ENCODE peak calls at places on chromosomes 12 and 14, in four cellular contexts. One of them, this sample, is unnamed.
A peak's percentile ranks its signal among the peaks of the same experiment; 100 is the strongest.

GRCh38 chr12:42666671-42667243 is 77.2 kb upstream of the PRICKLE1 start:
- DNase-seq in CD8-positive, alpha-beta T cell: no peak
- DNase-seq in mammary epithelial cell: peak; percentile 63
- DNase-seq in mesendoderm: no peak
- DNase-seq in this sample: no peak

GRCh38 chr12:94754653-94755052 is 104.3 kb upstream of the TMCC3 start:
- DNase-seq in CD8-positive, alpha-beta T cell: no peak
- DNase-seq in mammary epithelial cell: no peak
- DNase-seq in mesendoderm: no peak
- DNase-seq in this sample: no peak

GRCh38 chr12:130202201-130202600 is 39.9 kb downstream of the FZD10 start:
- DNase-seq in CD8-positive, alpha-beta T cell: no peak
- DNase-seq in mammary epithelial cell: no peak
- DNase-seq in mesendoderm: no peak
- DNase-seq in this sample: no peak

GRCh38 chr14:63745858-63746425 is 18.1 kb upstream of the SGPP1 start:
- DNase-seq in CD8-positive, alpha-beta T cell: no peak
- DNase-seq in mammary epithelial cell: no peak
- DNase-seq in mesendoderm: no peak
- DNase-seq in this sample: no peak

GRCh38 chr12:125113263-125113662 is 48.0 kb downstream of the AACS start:
- DNase-seq in CD8-positive, alpha-beta T cell: no peak
- DNase-seq in mammary epithelial cell: no peak
- DNase-seq in mesendoderm: no peak
- DNase-seq in this sample: no peak

GRCh38 chr12:96770239-96770780 is 136.7 kb upstream of the NEDD1 start:
- DNase-seq in CD8-positive, alpha-beta T cell: no peak
- DNase-seq in mammary epithelial cell: no peak
- DNase-seq in mesendoderm: no peak
- DNase-seq in this sample: no peak

GRCh38 chr12:94174576-94174975 is 26.2 kb downstream of the PLXNC1 start:
- DNase-seq in CD8-positive, alpha-beta T cell: peak; percentile 37
- DNase-seq in mammary epithelial cell: no peak
- DNase-seq in mesendoderm: no peak
- DNase-seq in this sample: no peak

GRCh38 chr12:27573972-27574371 is 50.0 kb downstream of the PPFIBP1 start:
- DNase-seq in CD8-positive, alpha-beta T cell: no peak
- DNase-seq in mammary epithelial cell: peak; percentile 83
- DNase-seq in mesendoderm: no peak
- DNase-seq in this sample: peak; percentile 85

GRCh38 chr12:1919763-1920162 is 1.3 kb upstream of the CACNA2D4 start:
- DNase-seq in CD8-positive, alpha-beta T cell: no peak
- DNase-seq in mammary epithelial cell: no peak
- DNase-seq in mesendoderm: no peak
- DNase-seq in this sample: no peak

GRCh38 chr12:119182701-119183493 is 4.2 kb downstream of the HSPB8 start:
- DNase-seq in CD8-positive, alpha-beta T cell: no peak
- DNase-seq in mammary epithelial cell: no peak
- DNase-seq in mesendoderm: no peak
- DNase-seq in this sample: no peak

GRCh38 chr12:47237751-47238211 is 158.0 kb upstream of the AMIGO2 start:
- DNase-seq in CD8-positive, alpha-beta T cell: no peak
- DNase-seq in mammary epithelial cell: no peak
- DNase-seq in mesendoderm: no peak
- DNase-seq in this sample: no peak
- H3K27ac ChIP-seq in CD8-positive, alpha-beta T cell: no peak overlapping the region
- H3K27ac ChIP-seq in mammary epithelial cell: no peak overlapping the region
- H3K27ac ChIP-seq in mesendoderm: no peak overlapping the region
- H3K27ac ChIP-seq in this sample: no peak overlapping the region

GRCh38 chr14:53285806-53286205 is 132.7 kb upstream of the DDHD1 start:
- DNase-seq in CD8-positive, alpha-beta T cell: no peak
- DNase-seq in mammary epithelial cell: peak; percentile 30
- DNase-seq in mesendoderm: no peak
- DNase-seq in this sample: no peak
- H3K4me1 ChIP-seq in CD8-positive, alpha-beta T cell: no peaks in the 10 kb centered on the region
- H3K4me1 ChIP-seq in mammary epithelial cell: no peaks in the 10 kb centered on the region
- H3K4me1 ChIP-seq in mesendoderm: no peaks in the 10 kb centered on the region
- H3K4me1 ChIP-seq in this sample: no peaks in the 10 kb centered on the region

DNA sequence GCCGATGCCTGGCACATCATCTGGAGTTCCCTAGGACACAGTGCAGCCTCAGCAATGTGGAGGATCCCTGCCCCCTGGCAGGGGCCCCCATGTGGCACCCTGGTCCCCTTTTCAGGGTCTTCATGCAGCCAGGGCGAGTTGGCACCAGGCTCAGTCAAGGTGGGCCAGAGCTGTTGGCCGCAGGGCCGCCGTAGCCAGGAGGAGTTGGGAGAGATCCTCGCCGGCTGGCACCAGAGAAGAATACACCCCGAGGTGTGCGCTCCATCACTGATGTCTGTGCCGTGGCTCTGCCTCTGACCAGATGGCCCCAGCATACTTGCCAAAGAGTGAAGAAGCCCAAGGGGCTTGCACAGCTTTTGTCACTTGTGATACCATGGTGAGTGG is 11.0 kb downstream of the TPCN1 start:
- DNase-seq in CD8-positive, alpha-beta T cell: no peak
- DNase-seq in mammary epithelial cell: no peak
- DNase-seq in mesendoderm: no peak
- DNase-seq in this sample: no peak
- H3K27ac ChIP-seq in CD8-positive, alpha-beta T cell: no peak overlapping the region
- H3K27ac ChIP-seq in mammary epithelial cell: no peak overlapping the region
- H3K27ac ChIP-seq in mesendoderm: peak overlapping the region; percentile 52
- H3K27ac ChIP-seq in this sample: no peak overlapping the region

GRCh38 chr14:74616507-74616906 is 4.5 kb upstream of the LTBP2 start:
- DNase-seq in CD8-positive, alpha-beta T cell: no peak
- DNase-seq in mammary epithelial cell: peak; percentile 94
- DNase-seq in mesendoderm: peak; percentile 60
- DNase-seq in this sample: peak; percentile 73
- H3K4me1 ChIP-seq in CD8-positive, alpha-beta T cell: peaks cover 50% of the 10 kb centered on the region
- H3K4me1 ChIP-seq in mammary epithelial cell: peaks cover 89% of the 10 kb centered on the region
- H3K4me1 ChIP-seq in mesendoderm: peaks cover 29% of the 10 kb centered on the region
- H3K4me1 ChIP-seq in this sample: peaks cover 3% of the 10 kb centered on the region

GRCh38 chr14:105193916-105194782 is 13.0 kb upstream of the NUDT14 start:
- DNase-seq in CD8-positive, alpha-beta T cell: peak; percentile 63
- DNase-seq in mammary epithelial cell: no peak
- DNase-seq in mesendoderm: no peak
- DNase-seq in this sample: peak; percentile 22

GRCh38 chr14:105195051-105195450 is 13.9 kb upstream of the NUDT14 start:
- DNase-seq in CD8-positive, alpha-beta T cell: no peak
- DNase-seq in mammary epithelial cell: no peak
- DNase-seq in mesendoderm: no peak
- DNase-seq in this sample: no peak

GRCh38 chr14:105196228-105196960 is 15.3 kb upstream of the NUDT14 start:
- DNase-seq in CD8-positive, alpha-beta T cell: no peak
- DNase-seq in mammary epithelial cell: no peak
- DNase-seq in mesendoderm: peak; percentile 79
- DNase-seq in this sample: peak; percentile 47

GRCh38 chr14:105195533-105196227 is 14.6 kb upstream of the NUDT14 start:
- DNase-seq in CD8-positive, alpha-beta T cell: peak; percentile 43
- DNase-seq in mammary epithelial cell: no peak
- DNase-seq in mesendoderm: peak; percentile 48
- DNase-seq in this sample: peak; percentile 20

GRCh38 chr14:105192866-105193731 is 12.0 kb upstream of the NUDT14 start:
- DNase-seq in CD8-positive, alpha-beta T cell: no peak
- DNase-seq in mammary epithelial cell: no peak
- DNase-seq in mesendoderm: no peak
- DNase-seq in this sample: peak; percentile 41
- H3K27ac ChIP-seq in CD8-positive, alpha-beta T cell: no peak overlapping the region
- H3K27ac ChIP-seq in mammary epithelial cell: no peak overlapping the region
- H3K27ac ChIP-seq in mesendoderm: no peak overlapping the region
- H3K27ac ChIP-seq in this sample: no peak overlapping the region

GRCh38 chr14:104298458-104298857 is 160.1 kb downstream of the KIF26A start:
- DNase-seq in CD8-positive, alpha-beta T cell: no peak
- DNase-seq in mammary epithelial cell: no peak
- DNase-seq in mesendoderm: no peak
- DNase-seq in this sample: no peak

GRCh38 chr14:104295681-104296387 is 157.4 kb downstream of the KIF26A start:
- DNase-seq in CD8-positive, alpha-beta T cell: no peak
- DNase-seq in mammary epithelial cell: no peak
- DNase-seq in mesendoderm: no peak
- DNase-seq in this sample: no peak

GRCh38 chr14:104296388-104297312 is 158.3 kb downstream of the KIF26A start:
- DNase-seq in CD8-positive, alpha-beta T cell: no peak
- DNase-seq in mammary epithelial cell: no peak
- DNase-seq in mesendoderm: no peak
- DNase-seq in this sample: peak; percentile 12

GRCh38 chr14:104297721-104298401 is 159.5 kb downstream of the KIF26A start:
- DNase-seq in CD8-positive, alpha-beta T cell: no peak
- DNase-seq in mammary epithelial cell: no peak
- DNase-seq in mesendoderm: no peak
- DNase-seq in this sample: no peak

GRCh38 chr14:104297313-104297704 is 158.9 kb downstream of the KIF26A start:
- DNase-seq in CD8-positive, alpha-beta T cell: no peak
- DNase-seq in mammary epithelial cell: no peak
- DNase-seq in mesendoderm: no peak
- DNase-seq in this sample: no peak
- H3K4me1 ChIP-seq in CD8-positive, alpha-beta T cell: no peaks in the 10 kb centered on the region
- H3K4me1 ChIP-seq in mammary epithelial cell: no peaks in the 10 kb centered on the region
- H3K4me1 ChIP-seq in mesendoderm: no peaks in the 10 kb centered on the region
- H3K4me1 ChIP-seq in this sample: peaks cover 4% of the 10 kb centered on the region

GRCh38 chr12:48183091-48183875 is at the start of gene CCDC184:
- DNase-seq in CD8-positive, alpha-beta T cell: peak; percentile 79
- DNase-seq in mammary epithelial cell: peak; percentile 71
- DNase-seq in mesendoderm: peak; percentile 92
- DNase-seq in this sample: peak; percentile 62
- H3K27ac ChIP-seq in CD8-positive, alpha-beta T cell: peak within 1 kb of the TSS; percentile 85
- H3K27ac ChIP-seq in mammary epithelial cell: no peak within 1 kb of the TSS
- H3K27ac ChIP-seq in mesendoderm: no peak within 1 kb of the TSS
- H3K27ac ChIP-seq in this sample: no peak within 1 kb of the TSS

This sample was measured in cardiac muscle cell.